ENCODE peak calls at places on chromosomes 13 and 19, in four cellular contexts. J, M, B and V are unnamed samples.

GRCh38 chr13:110520431-110521295 is 40.9 kb downstream of the RAB20 start:
- DNase-seq in B (peak; percentile 65), J (no peak), M (peak; percentile 15), V (no peak)

GRCh38 chr19:7500811-7501450 is 12.1 kb upstream of the PEX11G start:
- DNase-seq in M (no peak), J (peak; percentile 89), B (peak; percentile 81), V (peak; percentile 83)

GRCh38 chr19:40191836-40192646 is 815 bp downstream of the MAP3K10 start:
- DNase-seq in J (peak; percentile 77), B (peak; percentile 62), M (no peak), V (peak; percentile 74)

GRCh38 chr13:107906131-107906530 is 309.2 kb downstream of the LIG4 start:
- DNase-seq in J (no peak), M (no peak), B (no peak), V (no peak)

GRCh38 chr19:49585023-49585422 is 3.9 kb downstream of the PRRG2 start:
- DNase-seq in M (no peak), J (peak; percentile 92), B (no peak), V (peak; percentile 68)

GRCh38 chr19:35006342-35006998 is 6.3 kb downstream of the GRAMD1A start:
- DNase-seq in M (no peak), J (no peak), B (no peak), V (no peak)

GRCh38 chr19:36060430-36060829 is 5.7 kb downstream of the WDR62 start:
- DNase-seq in B (peak; percentile 66), J (peak; percentile 49), M (peak; percentile 29), V (peak; percentile 32)

GRCh38 chr13:65112123-65113075 is 2117.7 kb downstream of the PCDH9 start:
- DNase-seq in B (no peak), J (no peak), M (no peak), V (no peak)

GRCh38 chr19:54424201-54424600 is 8.9 kb downstream of the TTYH1 start:
- DNase-seq in B (no peak), J (no peak), M (no peak), V (no peak)

GRCh38 chr13:77863037-77863630 is 55.5 kb downstream of the EDNRB start:
- DNase-seq in B (no peak), M (no peak), J (no peak), V (no peak)

GRCh38 chr13:113297370-113297871 is 382 bp downstream of the LAMP1 start:
- DNase-seq in J (peak; percentile 45), B (no peak), M (no peak), V (no peak)

GRCh38 chr13:39512687-39513086 is 90.3 kb downstream of the LHFPL6 start:
- DNase-seq in M (no peak), J (no peak), B (no peak), V (no peak)

GRCh38 chr13:76522083-76522755 is 364.0 kb downstream of the KCTD12 start:
- DNase-seq in B (no peak), M (no peak), J (peak; percentile 83), V (no peak)

GRCh38 chr19:10118960-10119359 is 739 bp downstream of the EIF3G start:
- DNase-seq in B (no peak), M (no peak), J (no peak), V (no peak)

GRCh38 chr13:74104661-74105275 is 29.4 kb downstream of the KLF12 start:
- DNase-seq in J (no peak), M (no peak), B (no peak), V (no peak)

GRCh38 chr13:95191821-95192220 is 109.4 kb downstream of the ABCC4 start:
- DNase-seq in J (peak; percentile 89), B (peak; percentile 89), M (peak; percentile 57), V (peak; percentile 90)

GRCh38 chr13:106491928-106492327 is 43.5 kb downstream of the EFNB2 start:
- DNase-seq in B (no peak), M (no peak), J (no peak), V (no peak)

GRCh38 chr19:42197375-42197817 is 20.1 kb downstream of the DEDD2 start:
- DNase-seq in J (peak; percentile 66), B (no peak), M (no peak), V (no peak)

GRCh38 chr19:3518669-3519068 is 12.6 kb downstream of the FZR1 start:
- DNase-seq in B (no peak), M (no peak), J (no peak), V (no peak)

GRCh38 chr13:50846861-50847475 is 3.5 kb upstream of the DLEU7 start:
- DNase-seq in B (no peak), M (no peak), J (no peak), V (no peak)

GRCh38 chr13:48475230-48475629 is 57.6 kb downstream of the RCBTB2 start:
- DNase-seq in M (no peak), J (no peak), B (no peak), V (no peak)

GRCh38 chr19:45275370-45275971 is 24.4 kb downstream of the MARK4 start:
- DNase-seq in J (no peak), M (no peak), B (no peak), V (no peak)

GRCh38 chr19:3392480-3392879 is 26.1 kb downstream of the NFIC start:
- DNase-seq in M (no peak), J (no peak), B (no peak), V (no peak)

GRCh38 chr19:13712767-13713201 is 51.5 kb upstream of the MRI1 start:
- DNase-seq in B (no peak), J (no peak), M (no peak), V (no peak)

GRCh38 chr19:13717194-13717643 is 47.1 kb upstream of the MRI1 start:
- DNase-seq in B (no peak), J (no peak), M (peak; percentile 24), V (no peak)

GRCh38 chr19:13723206-13723605 is 41.1 kb upstream of the MRI1 start:
- DNase-seq in B (no peak), J (no peak), M (no peak), V (no peak)

DNA sequence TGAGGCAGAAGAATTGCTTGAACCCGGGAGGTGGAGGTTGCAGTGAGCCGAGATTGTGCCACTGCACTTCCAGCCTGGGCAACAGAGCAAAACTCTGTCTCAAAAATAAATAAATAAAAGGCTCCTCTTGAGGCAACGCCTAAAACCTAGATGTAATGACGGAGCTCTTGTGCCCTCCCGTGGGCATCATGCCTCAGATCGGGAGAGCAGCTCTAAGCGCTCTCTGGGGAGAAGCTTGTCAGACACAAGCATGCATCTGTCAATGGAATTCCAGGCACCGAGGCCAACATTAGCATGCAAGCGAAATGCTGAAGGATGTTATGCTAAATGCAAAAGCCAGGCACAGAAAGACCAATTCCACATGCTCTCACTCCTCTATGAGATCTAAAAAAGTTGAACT is 45.6 kb upstream of the MRI1 start:
- DNase-seq in M (peak; percentile 36), B (no peak), J (peak; percentile 33), V (no peak)
- TF ChIP-seq CTCF in M (peak; percentile 49), B (no peak), J (peak; percentile 66), V (no peak)

DNA sequence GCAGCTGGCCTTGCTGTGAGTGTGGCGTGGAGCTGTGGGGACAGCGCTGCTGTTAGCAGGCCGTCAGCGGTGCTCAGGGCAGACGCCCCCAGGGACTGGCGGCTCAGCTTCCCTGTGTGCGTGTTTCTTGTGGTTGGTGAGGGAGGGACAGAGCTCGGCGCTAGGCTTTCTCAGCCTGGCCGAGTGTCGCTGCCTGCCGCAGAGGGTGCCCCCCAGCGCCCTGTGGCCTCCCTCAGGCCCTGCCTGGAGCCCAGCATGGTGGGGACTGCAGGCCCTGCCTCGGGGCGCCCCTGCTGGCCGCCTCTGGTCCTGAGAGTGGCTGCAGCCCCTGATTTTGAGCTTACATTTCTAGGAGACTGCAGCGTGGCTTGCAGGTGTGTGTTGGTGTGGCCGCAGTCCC is 35.5 kb downstream of the DOT1L start:
- DNase-seq in B (no peak), M (no peak), J (peak; percentile 80), V (peak; percentile 55)
- TF ChIP-seq CTCF in B (no peak), M (peak; percentile 24), J (peak; percentile 75), V (peak; percentile 54)

GRCh38 chr13:99267927-99268326 is 9.7 kb upstream of the GPR18 start:
- DNase-seq in J (no peak), B (no peak), M (no peak), V (no peak)

GRCh38 chr13:99270503-99270902 is 12.3 kb upstream of the GPR18 start:
- DNase-seq in J (no peak), B (no peak), M (no peak), V (no peak)

GRCh38 chr13:99271249-99271648 is 13.1 kb upstream of the GPR18 start:
- DNase-seq in M (no peak), J (no peak), B (no peak), V (no peak)

GRCh38 chr13:99268822-99269221 is 10.6 kb upstream of the GPR18 start:
- DNase-seq in M (no peak), B (no peak), J (no peak), V (no peak)

DNA sequence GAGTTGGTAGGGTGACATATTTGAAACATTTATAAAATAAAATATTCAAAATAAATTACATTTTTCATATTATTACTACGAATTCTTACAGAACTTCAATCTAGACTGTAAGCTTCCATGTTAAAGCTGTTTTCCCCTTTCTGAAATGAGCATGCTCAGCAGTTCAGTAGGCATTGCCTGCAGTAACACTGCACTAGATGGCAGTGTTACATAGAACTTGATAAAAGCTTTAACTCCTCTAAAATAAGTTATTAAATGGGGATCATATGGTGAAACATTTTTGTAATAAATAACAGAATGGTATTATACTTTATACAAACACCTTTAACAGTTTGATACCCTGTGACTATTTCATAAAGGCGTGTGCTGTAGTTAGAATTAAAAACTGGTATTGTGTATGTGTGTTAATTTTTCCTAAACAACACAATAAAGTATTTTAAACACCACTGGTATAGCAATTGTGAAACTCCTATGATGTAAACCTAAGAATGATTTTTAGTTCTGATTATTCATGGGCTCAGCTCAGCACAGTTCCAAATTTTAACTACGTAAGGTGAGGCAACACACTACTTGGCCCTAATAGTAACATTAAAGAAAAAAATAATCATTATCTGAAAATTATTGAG is 11.6 kb upstream of the GPR18 start:
- DNase-seq in J (no peak), B (no peak), M (peak; percentile 36), V (no peak)
- TF ChIP-seq CTCF in J (peak; percentile 70), B (peak; percentile 71), M (peak; percentile 84), V (peak; percentile 41)

DNA sequence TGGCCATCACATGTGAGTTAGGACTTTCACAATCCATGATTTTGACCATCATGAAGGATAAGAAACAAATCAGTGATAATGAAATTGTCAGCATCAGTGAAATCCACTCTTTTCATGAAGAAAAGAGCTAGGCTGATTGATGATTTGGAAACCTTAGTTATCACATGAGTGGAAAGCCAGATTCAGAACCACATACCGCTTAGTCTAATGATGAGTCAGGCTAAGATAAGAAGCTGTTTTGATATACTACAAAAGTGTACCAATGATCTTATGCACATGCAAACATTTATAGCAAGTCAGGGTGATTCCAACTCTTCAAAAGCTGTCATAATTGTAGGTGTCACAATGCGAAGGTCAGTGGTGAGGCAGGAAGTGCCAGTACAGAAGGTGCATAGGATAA is 519.3 kb downstream of the GPC6 start:
- DNase-seq in J (no peak), M (no peak), B (no peak), V (no peak)
- TF ChIP-seq CTCF in J (no peak), M (no peak), B (no peak), V (no peak)

GRCh38 chr13:90968510-90968909 is 379.0 kb upstream of the MIR17HG start:
- DNase-seq in B (no peak), J (peak; percentile 48), M (no peak), V (peak; percentile 28)
- TF ChIP-seq CTCF in B (no peak), J (peak; percentile 70), M (no peak), V (peak; percentile 35)